ENCODE peak calls at places on chromosome 1, in six cellular contexts. F is cardiac muscle cell; Q is nucleus accumbens; D is HCEC 1CT; U is germinal center; A is stimulated activated CD4-positive, alpha-beta T cell treated with anti-CD3 and anti-CD28 coated beads, Interleukin-1b, Interleukin-23, amount 100 ng/mL, for 24 hours. Z is an unnamed sample.
A peak's percentile ranks its signal among the peaks of the same experiment; 100 is the strongest.

GRCh38 chr1:246136477-246136876 is 370.6 kb downstream of the SMYD3 start:
- DNase-seq in F (no peak), Q (no peak), D (no peak), U (no peak), A (no peak), Z (no peak)

GRCh38 chr1:212722270-212722945 is 22.8 kb upstream of the BATF3 start:
- DNase-seq in F (no peak), Q (no peak), D (no peak), U (no peak), A (no peak), Z (no peak)

GRCh38 chr1:33029209-33029608 is 7.5 kb downstream of the AK2 start:
- DNase-seq in F (no peak), Q (no peak), D (no peak), U (no peak), A (no peak), Z (no peak)

GRCh38 chr1:162349635-162350330 is 26.9 kb downstream of the SPATA46 start:
- DNase-seq in F (peak; percentile 91), Q (no peak), D (peak; percentile 70), U (no peak), A (no peak), Z (no peak)

GRCh38 chr1:216686860-216687545 is 36.2 kb downstream of the ESRRG start:
- DNase-seq in F (peak; percentile 33), Q (no peak), D (peak; percentile 28), U (no peak), A (no peak), Z (no peak)

GRCh38 chr1:93623875-93624274 is 57.8 kb downstream of the BCAR3 start:
- DNase-seq in F (peak; percentile 60), Q (no peak), D (peak; percentile 78), U (no peak), A (no peak), Z (no peak)

GRCh38 chr1:83827731-83828130 is 171.2 kb downstream of the TTLL7 start:
- DNase-seq in F (no peak), Q (no peak), D (no peak), U (no peak), A (no peak), Z (no peak)

GRCh38 chr1:193014354-193014753 is 44.8 kb downstream of the UCHL5 start:
- DNase-seq in F (peak; percentile 11), Q (no peak), D (peak; percentile 37), U (no peak), A (no peak), Z (no peak)

GRCh38 chr1:78038491-78038939 is 7.3 kb upstream of the GIPC2 start:
- DNase-seq in F (no peak), Q (no peak), D (peak; percentile 91), U (no peak), A (no peak), Z (peak; percentile 67)